ENCODE peak calls at places on chromosomes 6 and 20, in eight cellular contexts. X is non-pigmented ciliary epithelial cell; B is fibroblast of gingiva; F is left cardiac atrium; J is frontal cortex; A is stimulated activated CD4-positive, alpha-beta T cell treated with anti-CD3 and anti-CD28 coated beads, Interleukin-12 subunit alpha, Interleukin-12 subunit beta, amount 100 ng/mL, for 4 hours; Y is kidney tubule cell; C is HS-5. U is an unnamed sample.

GRCh38 chr6:118505656-118506055 is 42.4 kb upstream of the PLN start:
- DNase-seq in X (no peak), B (no peak), F (no peak), J (no peak), A (no peak), Y (no peak), C (no peak), U (no peak)

GRCh38 chr6:151284431-151285060 is 44.8 kb downstream of the AKAP12 start:
- DNase-seq in X (no peak), B (no peak), F (no peak), J (no peak), A (no peak), Y (no peak), C (no peak), U (no peak)

GRCh38 chr20:38748863-38749153 is 548 bp downstream of the ACTR5 start:
- DNase-seq in X (no peak), B (no peak), F (no peak), J (peak), A (peak), Y (no peak), C (no peak), U (no peak)

GRCh38 chr6:33075568-33076405 is at the start of gene HLA-DPB1:
- DNase-seq in X (peak), B (peak), F (no peak), J (no peak), A (no peak), Y (peak), C (no peak), U (peak)

GRCh38 chr20:57666834-57667157 is 43.0 kb downstream of the PMEPA1 start:
- DNase-seq in X (no peak), B (no peak), F (peak), J (no peak), A (no peak), Y (no peak), C (no peak), U (no peak)

GRCh38 chr6:7726416-7727149 is 684 bp downstream of the BMP6 start:
- DNase-seq in X (no peak), B (no peak), F (peak), J (peak), A (no peak), Y (no peak), C (no peak), U (peak)

GRCh38 chr6:156774872-156775405 is 2.2 kb upstream of the ARID1B start:
- DNase-seq in X (no peak), B (no peak), F (no peak), J (peak), A (no peak), Y (no peak), C (no peak), U (no peak)

GRCh38 chr6:106579281-106579680 is 50.0 kb downstream of the RTN4IP1 start:
- DNase-seq in X (no peak), B (no peak), F (no peak), J (no peak), A (no peak), Y (no peak), C (no peak), U (no peak)

GRCh38 chr6:23526519-23526918 is 599.5 kb upstream of the NRSN1 start:
- DNase-seq in X (no peak), B (no peak), F (no peak), J (no peak), A (no peak), Y (peak), C (peak), U (no peak)

GRCh38 chr6:1602356-1602713 is 7.4 kb upstream of the FOXC1 start:
- DNase-seq in X (no peak), B (no peak), F (no peak), J (no peak), A (no peak), Y (no peak), C (no peak), U (no peak)

GRCh38 chr20:62590301-62591121 is 51.8 kb upstream of the SLCO4A1 start:
- DNase-seq in X (no peak), B (peak), F (peak), J (no peak), A (no peak), Y (peak), C (peak), U (no peak)